ENCODE peak calls at places on chromosomes 11 and 22, in five cellular contexts. F is fibroblast of lung; X is retina; A is AG10803; D is stimulated activated CD8-positive, alpha-beta memory T cell treated with anti-CD3 and anti-CD28 coated beads, Interleukin-7, amount 100 ng/mL, for 48 hours. K is an unnamed sample.

GRCh38 chr11:20403059-20403458 is 15.5 kb downstream of the PRMT3 start:
- DNase-seq in F (no peak), X (no peak), A (no peak), D (no peak), K (no peak)

GRCh38 chr11:7892751-7893356 is 38.2 kb downstream of the OR10A6 start:
- DNase-seq in F (peak), X (peak), A (peak), D (no peak), K (peak)

GRCh38 chr11:13269775-13270174 is 7.8 kb upstream of the BMAL1 start:
- DNase-seq in F (peak), X (no peak), A (no peak), D (no peak), K (no peak)

GRCh38 chr11:72297828-72298227 is 53.9 kb upstream of the PHOX2A start:
- DNase-seq in F (no peak), X (no peak), A (no peak), D (no peak), K (no peak)

GRCh38 chr22:46770726-46771125 is 8.3 kb downstream of the TBC1D22A start:
- DNase-seq in F (no peak), X (no peak), A (no peak), D (no peak), K (no peak)

GRCh38 chr11:65170058-65170534 is at the start of gene SPDYC:
- DNase-seq in F (no peak), X (no peak), A (no peak), D (no peak), K (no peak)

GRCh38 chr22:33811686-33812085 is 108.6 kb downstream of the LARGE1 start:
- DNase-seq in F (peak), X (no peak), A (peak), D (no peak), K (no peak)

GRCh38 chr11:29802522-29802921 is 214.3 kb downstream of the KCNA4 start:
- DNase-seq in F (no peak), X (no peak), A (no peak), D (no peak), K (no peak)

GRCh38 chr11:14908214-14908880 is 16.3 kb upstream of the CYP2R1 start:
- DNase-seq in F (peak), X (peak), A (peak), D (no peak), K (peak)

GRCh38 chr22:19932367-19933206 is 9.0 kb upstream of the COMT start:
- DNase-seq in F (no peak), X (no peak), A (no peak), D (no peak), K (no peak)

GRCh38 chr22:47629791-47630655 is 867.6 kb downstream of the TBC1D22A start:
- DNase-seq in F (no peak), X (no peak), A (no peak), D (no peak), K (no peak)

GRCh38 chr11:12591706-12592105 is 82.5 kb upstream of the TEAD1 start:
- DNase-seq in F (no peak), X (no peak), A (no peak), D (no peak), K (no peak)

GRCh38 chr11:118885319-118885718 is 1.6 kb downstream of the CXCR5 start:
- DNase-seq in F (no peak), X (no peak), A (no peak), D (no peak), K (no peak)

GRCh38 chr11:117473692-117474091 is 146.0 kb downstream of the CEP164 start:
- DNase-seq in F (no peak), X (no peak), A (no peak), D (no peak), K (no peak)

GRCh38 chr11:99325807-99326206 is 305.1 kb downstream of the CNTN5 start:
- DNase-seq in F (peak), X (no peak), A (peak), D (no peak), K (peak)

GRCh38 chr11:132590554-132590953 is 941.7 kb downstream of the OPCML start:
- DNase-seq in F (no peak), X (no peak), A (no peak), D (no peak), K (no peak)

GRCh38 chr11:112292188-112292587 is 31.5 kb upstream of the PLET1 start:
- DNase-seq in F (no peak), X (no peak), A (no peak), D (no peak), K (no peak)

GRCh38 chr11:111913997-111914396 is 1.5 kb downstream of the HSPB2 start:
- DNase-seq in F (peak), X (no peak), A (peak), D (no peak), K (peak)

K was measured in ELR.